ENCODE peak calls at places on chromosomes 7 and 10, in five cellular contexts. Q, K, V, C and R are unnamed samples.

GRCh38 chr7:133822001-133822641 is 305.0 kb upstream of the LRGUK start:
- DNase-seq in Q (no peak), C (no peak), K (no peak), V (no peak), R (no peak)

GRCh38 chr7:108805808-108806397 is 236.2 kb downstream of the DNAJB9 start:
- DNase-seq in C (no peak), V (peak), K (peak), Q (peak), R (no peak)

GRCh38 chr7:111499027-111499426 is 63.3 kb downstream of the IMMP2L start:
- DNase-seq in K (peak), C (no peak), V (no peak), Q (no peak), R (no peak)

GRCh38 chr7:11625669-11626068 is 206.3 kb downstream of the THSD7A start:
- DNase-seq in C (no peak), Q (peak), V (no peak), K (peak), R (no peak)

GRCh38 chr7:42913591-42913990 is 1.7 kb upstream of the C7orf25 start:
- DNase-seq in V (no peak), C (no peak), K (no peak), Q (no peak), R (no peak)

GRCh38 chr10:90865400-90865799 is 6.4 kb upstream of the RPP30 start:
- DNase-seq in Q (peak), K (peak), C (no peak), V (no peak), R (no peak)

GRCh38 chr7:111750168-111750715 is 187.9 kb upstream of the IMMP2L start:
- DNase-seq in K (no peak), C (no peak), Q (no peak), V (no peak), R (no peak)

GRCh38 chr10:94496010-94496409 is 49.6 kb upstream of the HELLS start:
- DNase-seq in C (no peak), Q (no peak), V (no peak), K (peak), R (no peak)

GRCh38 chr10:74953214-74953613 is 126.8 kb downstream of the KAT6B start:
- DNase-seq in V (no peak), K (no peak), Q (no peak), C (no peak), R (no peak)

GRCh38 chr10:110326351-110327032 is 21.8 kb upstream of the SMNDC1 start:
- DNase-seq in Q (no peak), V (no peak), K (peak), C (no peak), R (no peak)

GRCh38 chr10:127797339-127797738 is 60.4 kb downstream of the FOXI2 start:
- DNase-seq in Q (no peak), K (peak), C (no peak), V (peak), R (no peak)

GRCh38 chr10:58638406-58638805 is 125.7 kb downstream of the BICC1 start:
- DNase-seq in Q (no peak), C (no peak), K (no peak), V (no peak), R (no peak)

GRCh38 chr10:124736491-124737136 is 7.6 kb downstream of the FAM53B start:
- DNase-seq in Q (no peak), C (peak), V (no peak), K (peak), R (peak)

GRCh38 chr10:54203426-54203825 is 597.6 kb downstream of the PCDH15 start:
- DNase-seq in Q (no peak), V (no peak), K (no peak), C (no peak), R (no peak)

GRCh38 chr10:117431160-117431559 is 55.9 kb upstream of the PDZD8 start:
- DNase-seq in Q (no peak), V (no peak), K (no peak), C (no peak), R (no peak)

GRCh38 chr7:111933614-111934013 is 272.6 kb downstream of the DOCK4 start:
- DNase-seq in C (no peak), K (no peak), V (no peak), Q (no peak), R (no peak)

GRCh38 chr7:137975768-137976167 is 26.1 kb downstream of the CREB3L2 start:
- DNase-seq in C (no peak), V (no peak), Q (no peak), K (no peak), R (no peak)

GRCh38 chr10:79046991-79047874 is 21.5 kb upstream of the ZMIZ1 start:
- DNase-seq in C (no peak), Q (no peak), K (no peak), V (no peak), R (no peak)

GRCh38 chr10:50622497-50623298 is 1.1 kb downstream of the SGMS1 start:
- DNase-seq in V (peak), Q (peak), C (peak), K (peak), R (peak)

GRCh38 chr10:21943633-21944265 is 59.8 kb downstream of the DNAJC1 start:
- DNase-seq in C (no peak), K (peak), V (no peak), Q (no peak), R (no peak)

GRCh38 chr10:75486591-75486990 is 55.2 kb downstream of the LRMDA start:
- DNase-seq in K (no peak), Q (no peak), C (no peak), V (no peak), R (no peak)

GRCh38 chr7:132956556-132956955 is 125.3 kb downstream of the CHCHD3 start:
- DNase-seq in C (no peak), V (no peak), Q (no peak), K (no peak), R (no peak)

GRCh38 chr10:61793760-61794713 is 107.5 kb upstream of the ARID5B start:
- DNase-seq in Q (no peak), C (no peak), V (peak), K (peak), R (no peak)

GRCh38 chr10:49186613-49187012 is 1.6 kb downstream of the TMEM273 start:
- DNase-seq in V (no peak), Q (no peak), K (no peak), C (no peak), R (no peak)

GRCh38 chr10:92123031-92123450 is 167.8 kb downstream of the CPEB3 start:
- DNase-seq in Q (no peak), C (no peak), K (peak), V (no peak), R (peak)

GRCh38 chr7:83701744-83702143 is 52.8 kb upstream of the SEMA3E start:
- DNase-seq in C (no peak), V (no peak), Q (no peak), K (no peak), R (no peak)

GRCh38 chr10:5888352-5888751 is 1.3 kb downstream of the ANKRD16 start:
- DNase-seq in K (peak), C (no peak), V (no peak), Q (no peak), R (no peak)

GRCh38 chr7:13279854-13280435 is 592.5 kb downstream of the ARL4A start:
- DNase-seq in Q (peak), V (peak), K (peak), C (no peak), R (no peak)

GRCh38 chr7:102175423-102176170 is 111.1 kb upstream of the SH2B2 start:
- DNase-seq in C (peak), V (no peak), K (no peak), Q (no peak), R (no peak)

GRCh38 chr10:131994435-131994834 is 12.7 kb upstream of the BNIP3 start:
- DNase-seq in Q (no peak), C (no peak), V (no peak), K (no peak), R (no peak)

GRCh38 chr7:78002715-78003114 is 204.1 kb downstream of the PHTF2 start:
- DNase-seq in C (no peak), Q (no peak), K (no peak), V (no peak), R (no peak)

GRCh38 chr10:63068246-63068645 is 64.9 kb upstream of the NRBF2 start:
- DNase-seq in K (no peak), Q (no peak), V (no peak), C (no peak), R (no peak)

GRCh38 chr10:1526427-1527055 is 210.8 kb downstream of the ADARB2 start:
- DNase-seq in V (no peak), C (no peak), Q (no peak), K (no peak), R (no peak)

GRCh38 chr10:116216676-116217075 is 56.3 kb downstream of the GFRA1 start:
- DNase-seq in Q (no peak), K (no peak), C (no peak), V (no peak), R (no peak)

GRCh38 chr7:22205631-22206030 is 151.3 kb downstream of the RAPGEF5 start:
- DNase-seq in C (no peak), Q (no peak), K (no peak), V (no peak), R (no peak)

GRCh38 chr7:99219185-99219767 is 11.4 kb upstream of the KPNA7 start:
- DNase-seq in K (no peak), C (peak), Q (no peak), V (no peak), R (peak)

GRCh38 chr7:121404348-121404747 is 8.2 kb upstream of the FAM3C start:
- DNase-seq in C (no peak), Q (no peak), V (no peak), K (no peak), R (no peak)

GRCh38 chr10:123570898-123571515 is 95.1 kb upstream of the GPR26 start:
- DNase-seq in V (no peak), C (no peak), K (no peak), Q (no peak), R (no peak)

GRCh38 chr10:21627331-21627730 is 93.3 kb downstream of the MLLT10 start:
- DNase-seq in K (no peak), Q (no peak), C (no peak), V (no peak), R (no peak)

GRCh38 chr7:51569176-51569575 is 252.6 kb upstream of the COBL start:
- DNase-seq in Q (no peak), V (no peak), C (no peak), K (no peak), R (no peak)

GRCh38 chr10:103691723-103692380 is 163.5 kb downstream of the SH3PXD2A start:
- DNase-seq in C (no peak), K (no peak), Q (peak), V (no peak), R (no peak)

GRCh38 chr10:103693070-103693811 is 162.1 kb downstream of the SH3PXD2A start:
- DNase-seq in V (no peak), C (peak), K (no peak), Q (peak), R (no peak)

GRCh38 chr10:103691267-103691666 is 164.1 kb downstream of the SH3PXD2A start:
- DNase-seq in K (no peak), Q (no peak), V (no peak), C (no peak), R (no peak)

GRCh38 chr10:103693812-103694205 is 161.6 kb downstream of the SH3PXD2A start:
- DNase-seq in Q (no peak), K (no peak), V (no peak), C (no peak), R (no peak)

DNA sequence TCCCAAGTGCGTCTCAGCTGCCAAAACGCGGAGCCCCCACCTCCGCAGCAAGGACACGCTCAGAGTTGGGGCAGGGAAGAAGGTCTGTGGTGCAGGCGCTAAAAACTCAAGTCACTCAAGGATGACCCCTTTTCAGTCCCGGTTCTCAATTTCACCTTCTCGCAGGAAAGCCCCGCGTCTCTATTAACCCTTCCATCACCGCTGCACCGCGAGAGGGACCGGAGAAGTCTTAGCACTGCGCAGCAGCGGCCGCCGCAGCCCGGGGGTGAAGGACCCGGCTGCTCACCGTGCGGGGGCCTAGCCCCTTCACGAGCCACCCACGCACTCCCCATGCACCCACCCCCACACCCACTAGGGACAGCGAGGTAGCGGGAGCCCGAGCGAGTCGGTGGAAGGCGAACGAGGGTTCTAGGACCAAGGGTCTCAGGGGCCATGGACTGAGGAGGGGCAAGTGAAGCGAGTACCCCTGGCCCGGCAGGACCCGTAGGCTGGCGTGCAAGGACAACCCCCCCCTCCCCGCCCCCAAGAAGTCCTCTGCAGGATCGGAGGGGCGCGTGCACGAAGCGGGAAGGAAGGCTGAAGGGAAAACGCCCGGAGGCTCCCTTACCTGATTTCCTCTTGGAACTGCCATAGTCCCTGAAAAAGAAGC is 162.8 kb downstream of the SH3PXD2A start:
- DNase-seq in C (peak), V (no peak), Q (peak), K (no peak), R (no peak)
- TF ChIP-seq POLR2AphosphoS5 in C (no peak), V (no peak), Q (no peak), K (no peak), R (no peak)

DNA sequence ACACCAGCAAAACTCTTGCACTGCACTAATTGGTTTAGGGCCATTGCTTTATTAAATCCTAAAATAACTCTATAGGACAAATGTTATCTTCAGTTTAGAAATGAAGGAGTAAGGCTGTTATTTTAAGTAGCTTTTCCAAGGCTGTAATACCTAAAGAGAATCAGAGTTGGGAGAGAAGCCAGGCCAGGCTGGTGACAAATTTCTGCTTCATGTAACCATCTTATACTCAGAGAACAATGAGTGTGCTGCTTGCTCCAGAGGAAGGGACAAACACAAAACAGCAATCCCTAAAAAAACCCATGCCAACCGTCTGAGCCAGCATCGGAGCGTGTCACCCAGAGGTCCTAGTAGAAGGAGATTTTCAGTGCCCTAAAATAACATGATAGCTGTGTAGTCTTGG is 49.7 kb upstream of the TARP start:
- DNase-seq in C (no peak), Q (no peak), K (no peak), V (no peak), R (no peak)
- TF ChIP-seq CTCF in C (no peak), Q (no peak), K (no peak), V (no peak), R (no peak)

DNA sequence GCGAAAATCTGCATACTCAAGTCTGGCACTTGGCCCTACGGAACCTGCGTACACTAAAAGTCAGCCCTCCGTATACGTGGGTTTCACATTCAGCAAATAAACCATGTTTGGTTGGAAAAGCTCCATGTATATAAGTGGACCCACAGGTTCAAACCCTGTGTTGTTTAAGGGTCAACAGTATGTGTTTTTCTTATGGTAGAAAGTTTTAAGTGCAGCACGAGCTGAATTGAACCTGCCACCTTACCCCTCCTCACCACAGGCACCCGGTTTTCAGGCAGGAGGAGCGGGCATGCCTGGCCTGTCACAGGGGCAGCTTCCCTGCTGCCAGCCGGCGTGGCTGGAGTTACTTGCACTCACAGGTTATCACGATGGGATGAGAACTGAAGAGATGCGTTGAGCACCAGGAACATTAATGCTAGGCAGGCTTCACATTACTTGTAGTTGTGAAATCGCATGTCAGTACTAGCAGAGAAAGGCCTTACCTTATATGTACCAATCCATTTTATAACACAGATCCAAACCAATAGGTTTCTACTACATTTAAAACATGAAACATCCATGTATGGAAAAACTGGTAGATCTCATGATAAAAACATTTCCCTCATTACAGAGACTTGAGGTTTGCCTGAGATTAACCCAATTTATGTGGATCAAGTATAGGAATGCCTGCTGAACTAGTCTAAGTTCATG is 12.9 kb downstream of the INSIG1 start:
- DNase-seq in C (no peak), V (no peak), Q (no peak), K (no peak), R (no peak)
- TF ChIP-seq POLR2AphosphoS5 in C (no peak), V (no peak), Q (no peak), K (no peak), R (no peak)

GRCh38 chr7:66413379-66414114 is 208.4 kb downstream of the TPST1 start:
- DNase-seq in V (peak), C (peak), Q (peak), K (peak), R (peak)
- TF ChIP-seq CTCF in V (peak), C (peak), Q (peak), K (peak), R (no peak)

DNA sequence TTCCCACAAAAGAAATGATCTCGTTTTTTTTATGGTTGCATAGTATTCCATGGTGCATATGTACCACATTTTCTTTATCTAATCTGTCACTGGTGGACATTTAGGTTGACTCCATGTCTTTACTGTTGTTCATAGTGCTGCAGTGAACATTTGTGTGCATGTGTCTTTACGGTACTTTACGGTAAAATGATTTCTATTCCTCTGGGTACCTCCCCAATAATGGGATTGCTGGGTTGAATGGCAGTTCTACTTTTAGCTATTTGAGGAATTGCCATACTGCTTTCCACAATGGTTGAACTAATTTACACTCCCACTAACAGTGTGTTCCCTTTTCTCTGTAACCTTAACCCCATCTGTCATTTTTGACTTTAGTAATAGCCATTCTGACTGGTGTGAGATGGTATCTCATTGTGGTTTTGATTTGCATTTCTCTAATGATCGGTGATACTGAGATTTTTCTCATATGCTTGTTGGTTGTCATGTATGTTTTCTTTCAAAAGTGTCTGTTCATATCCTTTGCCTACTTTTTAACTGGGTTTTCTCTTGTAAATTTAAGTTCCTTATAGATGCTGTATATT is 37.2 kb downstream of the MKLN1 start:
- DNase-seq in V (no peak), C (no peak), Q (no peak), K (no peak), R (no peak)
- TF ChIP-seq POLR2AphosphoS5 in V (no peak), C (no peak), Q (no peak), K (no peak), R (no peak)

GRCh38 chr7:5620459-5620881 is 161.0 kb downstream of the RNF216 start:
- DNase-seq in K (no peak), Q (no peak), V (peak), C (no peak), R (no peak)
- TF ChIP-seq CTCF in K (no peak), Q (no peak), V (no peak), C (no peak), R (no peak)

DNA sequence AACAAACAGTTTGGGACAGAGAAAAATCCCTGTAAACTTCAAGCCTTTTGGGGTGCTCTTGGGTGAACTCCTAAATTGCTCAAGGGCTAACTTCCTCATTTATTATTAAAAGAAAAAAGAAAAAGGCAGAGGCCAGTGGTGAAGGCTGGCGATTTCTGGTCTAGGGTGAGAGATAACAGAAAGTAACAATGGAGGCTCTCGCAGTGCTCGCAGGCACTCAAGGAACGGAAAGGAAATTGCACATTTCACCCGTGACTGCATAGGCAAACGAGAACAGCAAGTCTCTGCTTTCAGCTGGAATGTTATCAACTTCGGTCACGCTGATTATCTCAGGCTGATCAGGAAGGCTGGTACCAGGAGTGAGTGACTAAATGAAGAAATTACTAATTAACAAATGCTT is 70.7 kb downstream of the PRKAG2 start:
- DNase-seq in K (peak), V (no peak), Q (no peak), C (no peak), R (peak)
- TF ChIP-seq POLR2AphosphoS5 in K (no peak), V (no peak), Q (no peak), C (no peak), R (peak)